ENCODE peak calls at places on chromosomes 1 and 21, in five cellular contexts. Q, C, K, R and H are unnamed samples.
A peak's percentile ranks its signal among the peaks of the same experiment; 100 is the strongest.

GRCh38 chr1:153396461-153396860 is 5.6 kb upstream of the S100A8 start:
- DNase-seq in Q (no peak), C (no peak), K (no peak), R (peak; percentile 33), H (no peak)

GRCh38 chr21:18384771-18385170 is 18.8 kb downstream of the TMPRSS15 start:
- DNase-seq in Q (peak; percentile 11), C (no peak), K (no peak), R (no peak), H (no peak)

GRCh38 chr21:44443891-44444285 is 11.4 kb upstream of the LRRC3 start:
- DNase-seq in Q (no peak), C (no peak), K (no peak), R (no peak), H (no peak)

GRCh38 chr1:22922640-22923039 is 50.0 kb downstream of the LACTBL1 start:
- DNase-seq in Q (no peak), C (no peak), K (no peak), R (no peak), H (no peak)

GRCh38 chr1:208201241-208201640 is 42.9 kb downstream of the PLXNA2 start:
- DNase-seq in Q (no peak), C (peak; percentile 72), K (no peak), R (no peak), H (no peak)

GRCh38 chr1:172761581-172762025 is 102.7 kb downstream of the FASLG start:
- DNase-seq in Q (no peak), C (no peak), K (no peak), R (no peak), H (no peak)

GRCh38 chr1:157080714-157081113 is 18.9 kb downstream of the ETV3L start:
- DNase-seq in Q (no peak), C (no peak), K (no peak), R (no peak), H (no peak)

GRCh38 chr21:29741761-29742160 is 198.0 kb downstream of the GRIK1 start:
- DNase-seq in Q (no peak), C (no peak), K (no peak), R (no peak), H (no peak)

GRCh38 chr1:117679299-117679698 is 73.5 kb downstream of the TENT5C start:
- DNase-seq in Q (no peak), C (no peak), K (no peak), R (no peak), H (no peak)

GRCh38 chr1:246760426-246761347 is 36.5 kb downstream of the SCCPDH start:
- DNase-seq in Q (no peak), C (no peak), K (no peak), R (no peak), H (no peak)

GRCh38 chr1:206455681-206456344 is 14.5 kb upstream of the IKBKE start:
- DNase-seq in Q (peak; percentile 87), C (no peak), K (no peak), R (no peak), H (no peak)

GRCh38 chr1:205518616-205519540 is 14.4 kb downstream of the CDK18 start:
- DNase-seq in Q (no peak), C (no peak), K (no peak), R (no peak), H (no peak)

GRCh38 chr1:38327559-38327973 is 281.0 kb upstream of the POU3F1 start:
- DNase-seq in Q (no peak), C (no peak), K (no peak), R (no peak), H (no peak)

GRCh38 chr1:53572061-53572801 is 113.0 kb downstream of the DMRTB1 start:
- DNase-seq in Q (no peak), C (no peak), K (peak; percentile 15), R (no peak), H (no peak)

GRCh38 chr1:150151291-150152181 is 1.8 kb downstream of the PLEKHO1 start:
- DNase-seq in Q (no peak), C (no peak), K (no peak), R (no peak), H (no peak)

GRCh38 chr1:86699186-86699585 is 5.2 kb upstream of the SH3GLB1 start:
- DNase-seq in Q (no peak), C (no peak), K (no peak), R (no peak), H (no peak)

GRCh38 chr1:59123081-59123675 is 173.7 kb upstream of the FGGY start:
- DNase-seq in Q (no peak), C (no peak), K (no peak), R (no peak), H (no peak)

GRCh38 chr1:212916395-212917133 is 33.8 kb upstream of the VASH2 start:
- DNase-seq in Q (peak; percentile 42), C (peak; percentile 50), K (no peak), R (peak; percentile 69), H (no peak)

GRCh38 chr1:236830560-236830959 is 35.5 kb downstream of the MTR start:
- DNase-seq in Q (no peak), C (no peak), K (no peak), R (no peak), H (no peak)

GRCh38 chr1:231590453-231591198 is 36.0 kb upstream of the DISC1 start:
- DNase-seq in Q (no peak), C (peak; percentile 44), K (peak; percentile 47), R (peak; percentile 52), H (no peak)

GRCh38 chr1:214383381-214384372 is 102.7 kb downstream of the SMYD2 start:
- DNase-seq in Q (no peak), C (no peak), K (no peak), R (no peak), H (no peak)

GRCh38 chr1:71196685-71197084 is 115.8 kb upstream of the ZRANB2 start:
- DNase-seq in Q (no peak), C (no peak), K (no peak), R (no peak), H (no peak)

GRCh38 chr1:221712776-221713431 is 29.0 kb downstream of the DUSP10 start:
- DNase-seq in Q (no peak), C (no peak), K (no peak), R (no peak), H (peak; percentile 72)

DNA sequence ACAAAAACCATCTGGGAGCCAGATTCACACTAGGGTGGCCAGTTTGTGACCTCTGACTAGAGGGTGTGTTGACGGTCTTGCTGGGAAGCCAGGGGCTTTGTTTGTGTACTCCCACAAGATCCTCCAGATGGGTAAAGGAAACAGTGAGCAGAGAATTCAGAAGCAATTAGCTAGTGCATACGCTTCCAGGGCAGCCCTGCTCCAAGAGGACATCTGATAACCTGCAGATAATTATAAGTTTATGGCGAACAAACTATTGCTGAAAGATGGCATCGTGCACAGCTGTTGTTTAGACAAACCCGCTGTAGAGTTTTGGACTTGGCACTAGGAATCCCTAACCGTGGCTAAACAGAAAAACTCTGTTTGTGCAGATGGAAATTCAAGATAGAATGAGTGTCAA is 326.4 kb downstream of the TGFB2 start:
- DNase-seq in Q (no peak), C (no peak), K (no peak), R (no peak), H (no peak)
- TF ChIP-seq SRF in Q (no peak), C (no peak), K (no peak), R (no peak), H (no peak)

GRCh38 chr1:183126000-183126366 is 60.1 kb upstream of the LAMC2 start:
- DNase-seq in Q (no peak), C (no peak), K (no peak), R (no peak), H (no peak)

GRCh38 chr1:183124259-183124658 is 61.8 kb upstream of the LAMC2 start:
- DNase-seq in Q (no peak), C (no peak), K (no peak), R (no peak), H (no peak)

GRCh38 chr1:183129921-183130675 is 56.0 kb upstream of the LAMC2 start:
- DNase-seq in Q (no peak), C (no peak), K (no peak), R (no peak), H (no peak)

GRCh38 chr1:183125279-183125999 is 60.6 kb upstream of the LAMC2 start:
- DNase-seq in Q (no peak), C (no peak), K (no peak), R (no peak), H (no peak)

DNA sequence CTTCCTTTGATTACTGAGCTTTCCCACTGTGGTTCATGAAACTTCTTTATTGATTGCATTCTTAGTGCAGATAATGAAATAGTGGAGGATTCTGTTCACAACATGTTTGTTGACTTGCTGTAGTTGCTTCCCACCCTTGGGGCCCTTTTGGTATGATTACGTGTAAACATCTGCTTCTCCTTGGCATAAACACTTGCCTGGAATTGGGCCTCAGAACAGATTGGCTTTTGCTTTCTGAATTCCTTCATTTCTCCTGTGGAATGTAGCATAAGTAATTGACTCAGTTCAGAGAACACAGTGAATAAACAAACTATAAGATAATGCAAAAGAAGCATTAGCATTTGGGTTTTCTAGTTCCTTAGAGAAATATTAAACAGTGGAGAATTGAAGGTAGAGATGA is 59.5 kb upstream of the LAMC2 start:
- DNase-seq in Q (no peak), C (no peak), K (no peak), R (no peak), H (no peak)
- TF ChIP-seq CEBPB in Q (no peak), C (no peak), K (no peak), R (no peak), H (no peak)

DNA sequence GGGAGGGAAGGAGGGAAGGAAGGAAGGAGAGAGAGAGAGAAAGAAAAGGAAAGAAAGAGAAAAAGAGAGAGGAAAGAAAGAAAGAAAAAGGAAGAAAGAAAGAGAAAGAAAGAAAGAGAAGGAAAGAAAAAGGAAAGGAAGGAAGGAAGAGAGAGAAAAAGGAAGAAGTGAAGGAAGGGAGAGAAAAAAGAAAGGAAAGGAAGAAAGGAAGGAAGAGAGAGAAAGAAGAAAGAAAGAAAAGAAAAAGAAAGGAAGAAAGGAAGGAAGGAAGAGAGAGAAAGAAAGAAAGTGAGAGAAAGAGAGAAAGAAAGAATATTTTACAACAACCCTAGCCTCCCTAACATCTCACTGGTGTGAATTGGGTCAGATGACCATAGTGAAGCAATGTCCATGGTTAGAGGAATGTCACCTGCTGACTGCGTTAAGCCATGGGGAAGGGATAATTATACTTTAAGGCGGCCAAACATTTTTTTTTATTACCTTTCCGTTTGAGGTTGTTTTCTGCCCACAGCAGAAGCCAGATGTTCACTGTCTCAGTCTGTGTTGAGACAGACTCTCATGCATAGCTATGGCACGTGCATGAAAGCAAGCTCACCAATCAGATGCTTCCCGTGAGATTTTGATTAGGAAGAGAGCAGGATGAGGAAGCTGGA is 76.4 kb downstream of the SNRPE start:
- DNase-seq in Q (no peak), C (no peak), K (no peak), R (no peak), H (no peak)
- TF ChIP-seq SRF in Q (no peak), C (no peak), K (no peak), R (no peak), H (no peak)

GRCh38 chr1:39672551-39672947 is 642 bp upstream of the NT5C1A start:
- DNase-seq in Q (peak; percentile 81), C (no peak), K (no peak), R (peak; percentile 81), H (no peak)
- TF ChIP-seq CEBPB in Q (no peak), C (no peak), K (no peak), R (no peak), H (no peak)

GRCh38 chr21:39004776-39005605 is 178.3 kb downstream of the PSMG1 start:
- DNase-seq in Q (no peak), C (no peak), K (no peak), R (no peak), H (no peak)
- TF ChIP-seq SRF in Q (no peak), C (no peak), K (no peak), R (no peak), H (no peak)